ENCODE peak calls at places on chromosomes 4 and X, in nine cellular contexts. E, J, T, M, R, B, W, A and C are unnamed samples.

GRCh38 chr4:38449506-38450174 is 214.4 kb upstream of the KLF3 start:
- DNase-seq in E (no peak), J (no peak), T (peak; percentile 62), M (no peak), R (no peak), B (peak; percentile 45), W (no peak), A (peak; percentile 45), C (no peak)

GRCh38 chrX:34868633-34869032 is 74.0 kb upstream of the FAM47B start:
- DNase-seq in E (no peak), J (no peak), T (no peak), M (no peak), R (no peak), B (no peak), W (no peak), A (no peak), C (no peak)

GRCh38 chrX:31265383-31265782 is 193.5 kb upstream of the FTHL17 start:
- DNase-seq in E (no peak), J (no peak), T (no peak), M (no peak), R (no peak), B (no peak), W (no peak), A (no peak), C (no peak)

GRCh38 chrX:73868916-73869315 is 305.9 kb downstream of the CHIC1 start:
- DNase-seq in E (no peak), J (no peak), T (no peak), M (no peak), R (no peak), B (no peak), W (no peak), A (no peak), C (no peak)

GRCh38 chrX:69555396-69556023 is 51.4 kb downstream of the NALF2 start:
- DNase-seq in E (no peak), J (no peak), T (no peak), M (no peak), R (no peak), B (no peak), W (no peak), A (no peak), C (no peak)

GRCh38 chrX:2589186-2590020 is 88.6 kb upstream of the DHRSX start:
- DNase-seq in E (no peak), J (no peak), T (no peak), M (no peak), R (no peak), B (peak; percentile 46), W (no peak), A (peak; percentile 66), C (peak; percentile 100)

GRCh38 chr4:112706840-112707207 is 69.9 kb downstream of the LARP7 start:
- DNase-seq in E (no peak), J (no peak), T (no peak), M (no peak), R (no peak), B (no peak), W (no peak), A (no peak), C (no peak)

GRCh38 chr4:150209140-150209829 is 131.0 kb downstream of the DCLK2 start:
- DNase-seq in E (no peak), J (no peak), T (no peak), M (no peak), R (no peak), B (peak; percentile 52), W (no peak), A (peak; percentile 64), C (no peak)

GRCh38 chr4:16731776-16732380 is 166.6 kb downstream of the LDB2 start:
- DNase-seq in E (no peak), J (no peak), T (no peak), M (no peak), R (no peak), B (no peak), W (no peak), A (no peak), C (no peak)

GRCh38 chr4:118935819-118936218 is 47.2 kb downstream of the SYNPO2 start:
- DNase-seq in E (no peak), J (no peak), T (no peak), M (no peak), R (no peak), B (no peak), W (no peak), A (no peak), C (no peak)

GRCh38 chrX:43003204-43003565 is 225.2 kb upstream of the PPP1R2C start:
- DNase-seq in E (no peak), J (no peak), T (no peak), M (no peak), R (no peak), B (no peak), W (no peak), A (no peak), C (no peak)

GRCh38 chrX:71154196-71154595 is 9.6 kb downstream of the NLGN3 start:
- DNase-seq in E (no peak), J (no peak), T (no peak), M (no peak), R (no peak), B (no peak), W (no peak), A (no peak), C (no peak)

GRCh38 chr4:39255266-39255665 is 72.9 kb downstream of the WDR19 start:
- DNase-seq in E (no peak), J (no peak), T (no peak), M (no peak), R (no peak), B (peak; percentile 31), W (no peak), A (peak; percentile 39), C (no peak)

GRCh38 chrX:15475486-15475885 is 17.6 kb downstream of the PIR start:
- DNase-seq in E (no peak), J (no peak), T (no peak), M (no peak), R (no peak), B (no peak), W (no peak), A (no peak), C (no peak)

GRCh38 chrX:122512561-122513072 is 671.5 kb upstream of the GRIA3 start:
- DNase-seq in E (no peak), J (no peak), T (no peak), M (no peak), R (no peak), B (peak; percentile 31), W (no peak), A (peak; percentile 58), C (no peak)

GRCh38 chrX:17932781-17933180 is 71.7 kb upstream of the RAI2 start:
- DNase-seq in E (no peak), J (no peak), T (no peak), M (no peak), R (no peak), B (no peak), W (no peak), A (no peak), C (no peak)

GRCh38 chr4:151324449-151325319 is 721 bp downstream of the SH3D19 start:
- DNase-seq in E (no peak), J (peak; percentile 5), T (peak; percentile 88), M (no peak), R (no peak), B (peak; percentile 70), W (no peak), A (peak; percentile 26), C (no peak)

GRCh38 chrX:118152721-118153120 is 36.1 kb upstream of the KLHL13 start:
- DNase-seq in E (no peak), J (no peak), T (no peak), M (no peak), R (no peak), B (no peak), W (no peak), A (no peak), C (no peak)

GRCh38 chrX:68511255-68511654 is 12.4 kb downstream of the YIPF6 start:
- DNase-seq in E (no peak), J (no peak), T (no peak), M (peak; percentile 18), R (no peak), B (peak; percentile 58), W (peak; percentile 27), A (peak; percentile 26), C (no peak)

GRCh38 chr4:11720292-11720691 is 291.6 kb upstream of the HS3ST1 start:
- DNase-seq in E (no peak), J (no peak), T (no peak), M (no peak), R (no peak), B (no peak), W (no peak), A (no peak), C (no peak)

GRCh38 chr4:100696531-100696930 is 178.7 kb upstream of the EMCN start:
- DNase-seq in E (no peak), J (no peak), T (no peak), M (no peak), R (no peak), B (no peak), W (no peak), A (no peak), C (no peak)

GRCh38 chr4:653831-654525 is 20.1 kb downstream of the ATP5ME start:
- DNase-seq in E (no peak), J (no peak), T (no peak), M (no peak), R (no peak), B (no peak), W (no peak), A (no peak), C (no peak)

GRCh38 chrX:154321624-154322023 is 26.0 kb downstream of the TKTL1 start:
- DNase-seq in E (no peak), J (no peak), T (no peak), M (no peak), R (no peak), B (peak; percentile 34), W (no peak), A (no peak), C (no peak)

GRCh38 chr4:1748465-1748995 is 27.2 kb downstream of the TACC3 start:
- DNase-seq in E (peak; percentile 66), J (peak; percentile 21), T (no peak), M (peak; percentile 65), R (peak; percentile 72), B (peak; percentile 84), W (peak; percentile 68), A (peak; percentile 38), C (no peak)

GRCh38 chrX:23332888-23333821 is 1.5 kb upstream of the PTCHD1 start:
- DNase-seq in E (no peak), J (no peak), T (no peak), M (no peak), R (no peak), B (no peak), W (no peak), A (no peak), C (no peak)

GRCh38 chr4:95877636-95878035 is 37.7 kb downstream of the PDHA2 start:
- DNase-seq in E (no peak), J (no peak), T (no peak), M (no peak), R (no peak), B (no peak), W (no peak), A (no peak), C (peak; percentile 17)

GRCh38 chr4:100208459-100208858 is 18.2 kb upstream of the DDIT4L start:
- DNase-seq in E (no peak), J (no peak), T (no peak), M (no peak), R (no peak), B (no peak), W (no peak), A (peak; percentile 30), C (no peak)

GRCh38 chr4:24067781-24068193 is 177.9 kb upstream of the PPARGC1A start:
- DNase-seq in E (no peak), J (no peak), T (no peak), M (no peak), R (no peak), B (peak; percentile 23), W (no peak), A (peak; percentile 54), C (peak; percentile 41)

GRCh38 chr4:153934689-153935017 is 145.8 kb upstream of the SFRP2 start:
- DNase-seq in E (no peak), J (no peak), T (no peak), M (no peak), R (no peak), B (peak; percentile 29), W (no peak), A (peak; percentile 77), C (no peak)

GRCh38 chr4:149409186-149410056 is 406.2 kb downstream of the IQCM start:
- DNase-seq in E (no peak), J (no peak), T (no peak), M (no peak), R (no peak), B (peak; percentile 81), W (no peak), A (peak; percentile 94), C (peak; percentile 44)

GRCh38 chr4:136078971-136079370 is 1453.3 kb downstream of the PCDH18 start:
- DNase-seq in E (no peak), J (no peak), T (no peak), M (no peak), R (no peak), B (no peak), W (no peak), A (no peak), C (no peak)